ENCODE peak calls at places on chromosomes 13 and 19, in four cellular contexts. I is A549, E is IMR-90, V is HCT116. Q is an unnamed sample.

GRCh38 chr13:27088619-27089018 is 83.0 kb downstream of the USP12 start:
- DNase-seq in E (no peak), I (no peak), V (no peak), Q (no peak)

GRCh38 chr19:38736036-38736412 is 8.2 kb downstream of the CAPN12 start:
- DNase-seq in E (no peak), V (no peak), I (peak), Q (peak)

GRCh38 chr13:47288546-47288945 is 391.7 kb upstream of the HTR2A start:
- DNase-seq in V (no peak), E (peak), I (no peak), Q (no peak)

GRCh38 chr13:110345266-110345665 is 38.2 kb downstream of the COL4A2 start:
- DNase-seq in I (no peak), E (no peak), V (no peak), Q (no peak)

GRCh38 chr19:44671400-44671799 is at the start of gene CEACAM19:
- DNase-seq in I (no peak), E (no peak), V (no peak), Q (no peak)

GRCh38 chr19:887072-887471 is 5.9 kb downstream of the MED16 start:
- DNase-seq in I (no peak), E (peak), V (no peak), Q (no peak)

GRCh38 chr13:79149210-79149609 is 256.8 kb downstream of the RBM26 start:
- DNase-seq in E (no peak), I (no peak), V (no peak), Q (no peak)

GRCh38 chr19:41930926-41931592 is 2.8 kb upstream of the ERFL start:
- DNase-seq in I (no peak), V (no peak), E (no peak), Q (no peak)

GRCh38 chr19:12953456-12954149 is 3.4 kb downstream of the GADD45GIP1 start:
- DNase-seq in V (no peak), I (no peak), E (no peak), Q (peak)

GRCh38 chr19:49442793-49443365 is 1.6 kb upstream of the SLC17A7 start:
- DNase-seq in V (peak), I (peak), E (peak), Q (peak)

DNA sequence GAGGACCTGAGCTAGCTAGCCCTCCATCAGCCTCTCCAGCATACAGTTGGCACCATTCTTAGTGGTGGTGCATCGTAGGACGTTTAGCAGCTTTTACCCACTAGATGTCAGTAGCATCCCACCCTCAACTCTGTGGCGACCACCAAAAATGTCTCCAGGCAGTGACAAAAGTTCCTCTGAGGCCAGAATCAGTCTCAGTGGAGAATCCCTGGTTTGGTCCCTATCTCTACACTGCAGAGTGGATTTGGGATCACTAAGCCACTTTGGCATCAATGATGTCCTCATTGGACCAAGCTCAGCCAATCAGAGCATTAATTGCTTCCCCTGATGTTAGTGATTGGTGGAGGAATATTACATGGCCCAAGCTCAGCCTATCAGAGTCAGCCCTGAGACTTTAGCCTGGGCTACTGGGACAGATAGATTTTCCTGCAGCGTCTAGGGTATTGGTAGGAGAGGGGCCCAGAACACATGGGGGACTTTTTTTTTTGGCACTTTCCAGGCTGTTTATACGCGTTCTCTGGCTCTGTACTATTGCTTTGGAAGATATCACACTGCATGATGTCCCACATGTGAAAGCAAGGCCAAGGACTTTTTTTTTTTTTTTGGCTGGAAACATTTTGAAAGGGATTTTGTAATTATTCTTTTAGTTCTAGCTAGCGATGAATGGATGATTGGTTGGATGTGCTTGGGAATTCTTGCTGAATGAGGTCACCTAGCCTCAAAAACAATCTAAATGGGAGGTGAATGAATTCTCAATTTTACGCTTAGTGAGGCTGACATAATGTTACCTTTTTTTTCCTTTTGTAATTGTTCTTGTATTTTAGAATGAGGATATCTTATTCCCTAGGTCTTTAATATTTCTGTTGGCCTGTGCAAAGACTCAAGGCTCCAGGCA is 7.0 kb downstream of the TMEM221 start:
- DNase-seq in E (no peak), I (no peak), V (no peak), Q (peak)
- TF ChIP-seq CEBPB in E (no peak), I (no peak), V (no peak), Q (no peak)

GRCh38 chr13:40306817-40307216 is 359.6 kb downstream of the FOXO1 start:
- DNase-seq in I (no peak), E (no peak), V (no peak), Q (no peak)
- TF ChIP-seq CEBPB in I (no peak), E (no peak), V (no peak), Q (no peak)

DNA sequence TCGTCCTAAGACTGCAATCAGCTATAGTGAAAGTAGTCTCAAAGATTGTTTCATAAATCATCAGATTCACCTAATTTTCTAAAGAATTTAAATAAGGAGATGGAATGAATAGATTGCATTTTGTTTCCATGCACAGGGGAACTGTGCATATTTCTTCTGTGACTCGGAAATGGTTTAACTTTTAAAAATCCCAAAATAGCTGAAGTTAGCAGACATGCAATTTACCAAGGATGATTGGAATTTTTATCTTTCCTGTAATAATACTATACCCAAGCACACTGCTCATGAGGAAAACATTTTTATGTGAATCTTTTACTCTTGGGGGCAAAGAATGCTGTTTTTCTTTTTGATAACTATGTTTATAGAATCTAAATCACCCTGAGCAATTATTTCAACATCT is 15.0 kb upstream of the LMO7 start:
- DNase-seq in E (peak), V (no peak), I (no peak), Q (no peak)
- TF ChIP-seq CEBPB in E (no peak), V (no peak), I (no peak), Q (no peak)

GRCh38 chr19:2523630-2524311 is 47.8 kb downstream of the GADD45B start:
- DNase-seq in I (peak), E (peak), V (no peak), Q (no peak)
- TF ChIP-seq CEBPB in I (no peak), E (no peak), V (no peak), Q (no peak)

DNA sequence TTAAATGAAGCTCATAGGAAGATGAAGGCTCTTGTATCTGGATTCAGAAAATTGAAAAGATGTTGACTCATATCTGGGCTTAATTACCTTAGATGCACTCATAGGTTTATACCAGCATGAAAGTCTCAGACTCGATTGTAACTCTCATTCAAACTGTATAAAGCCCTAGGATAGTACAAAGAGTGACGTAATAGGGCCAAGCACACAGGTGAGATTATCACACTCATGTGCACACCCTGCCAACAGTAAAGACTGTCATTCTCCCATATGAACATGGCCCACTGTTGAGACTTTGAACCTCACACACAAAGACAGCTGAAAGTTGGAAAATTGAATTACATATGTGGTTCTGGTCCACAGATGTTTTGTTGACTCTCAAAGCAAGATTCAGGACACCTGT is 18.0 kb upstream of the ZNF723 start:
- DNase-seq in E (no peak), I (no peak), V (no peak), Q (no peak)
- TF ChIP-seq CEBPB in E (no peak), I (no peak), V (no peak), Q (no peak)

DNA sequence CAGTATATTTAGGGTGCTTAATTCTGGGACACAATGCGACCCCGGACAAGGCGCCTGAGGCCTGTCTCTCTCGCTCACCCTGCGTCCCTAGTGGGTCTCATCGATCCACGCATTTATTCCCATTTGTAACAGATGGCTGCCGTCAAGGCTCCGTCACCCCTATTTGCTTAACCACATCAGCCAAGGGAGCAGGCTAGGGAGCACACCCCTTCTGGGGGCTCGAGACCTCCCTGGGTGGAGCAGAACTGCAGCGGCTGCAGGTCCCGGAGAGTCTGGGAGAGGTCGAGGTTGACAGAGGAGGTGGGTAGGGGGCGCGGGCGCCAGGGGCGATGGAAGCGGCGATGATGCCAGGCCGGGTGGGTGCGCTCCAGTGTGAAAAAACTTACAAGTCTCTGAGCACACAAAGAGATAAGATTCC is 507 bp downstream of the ALG5 start:
- DNase-seq in V (no peak), I (no peak), E (no peak), Q (peak)
- TF ChIP-seq CEBPB in V (no peak), I (no peak), E (no peak), Q (no peak)

DNA sequence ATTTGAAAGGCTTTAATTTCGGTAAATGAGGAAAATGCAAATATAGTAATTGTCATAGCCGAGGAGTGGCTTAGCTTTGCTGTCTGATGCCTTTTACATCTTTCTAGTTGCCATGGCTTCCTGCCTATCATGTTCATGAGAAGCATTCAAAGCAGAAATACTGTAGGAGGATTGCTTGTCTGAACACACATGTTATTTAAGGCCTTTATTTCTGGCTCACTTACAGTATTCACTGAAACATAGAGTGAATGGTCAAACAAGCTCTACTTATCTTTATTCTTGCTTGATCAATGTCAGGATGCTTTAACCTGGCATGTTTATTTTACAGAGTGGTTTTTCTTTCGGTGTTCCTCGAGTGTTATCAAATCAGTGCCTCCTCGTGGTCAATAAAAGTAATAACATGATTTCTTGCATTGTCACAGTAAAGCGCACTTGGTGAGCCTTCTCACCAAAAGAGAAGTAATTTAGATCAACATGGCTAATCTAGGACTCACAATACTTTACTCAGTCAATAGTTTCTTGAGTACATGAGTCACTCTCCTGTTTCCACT is 73.5 kb upstream of the PCDH17 start:
- DNase-seq in V (no peak), I (no peak), E (no peak), Q (no peak)
- TF ChIP-seq CEBPB in V (no peak), I (no peak), E (no peak), Q (no peak)

GRCh38 chr19:53810187-53810546 is 13.9 kb downstream of the NLRP12 start:
- DNase-seq in E (no peak), V (no peak), I (no peak), Q (no peak)

GRCh38 chr19:53809518-53810186 is 14.5 kb downstream of the NLRP12 start:
- DNase-seq in E (no peak), I (no peak), V (no peak), Q (peak)

GRCh38 chr19:53812335-53812734 is 11.8 kb downstream of the NLRP12 start:
- DNase-seq in E (no peak), I (no peak), V (no peak), Q (no peak)

GRCh38 chr19:53810891-53811290 is 13.2 kb downstream of the NLRP12 start:
- DNase-seq in V (no peak), I (no peak), E (no peak), Q (no peak)

GRCh38 chr19:53808710-53809125 is 15.4 kb downstream of the NLRP12 start:
- DNase-seq in E (peak), I (peak), V (peak), Q (no peak)
- TF ChIP-seq CEBPB in E (no peak), I (no peak), V (no peak), Q (no peak)

GRCh38 chr13:83281666-83282065 is 600.6 kb downstream of the SLITRK1 start:
- DNase-seq in V (no peak), I (no peak), E (no peak), Q (no peak)

GRCh38 chr13:83286737-83287136 is 595.5 kb downstream of the SLITRK1 start:
- DNase-seq in E (peak), I (no peak), V (no peak), Q (no peak)
- TF ChIP-seq CEBPB in E (no peak), I (no peak), V (no peak), Q (no peak)

Q was measured in K562.